ENCODE peak calls at places on chromosomes 6 and 20, in four cellular contexts. H, G, Z and J are unnamed samples.

GRCh38 chr20:62136283-62137091 is 6.7 kb downstream of the PSMA7 start:
- DNase-seq in H (no peak), G (peak), Z (peak), J (peak)

GRCh38 chr6:118298476-118298875 is 249.6 kb upstream of the PLN start:
- DNase-seq in H (no peak), G (no peak), Z (no peak), J (no peak)

GRCh38 chr6:161403717-161404116 is 129.9 kb upstream of the AGPAT4 start:
- DNase-seq in H (no peak), G (no peak), Z (no peak), J (no peak)

GRCh38 chr20:32168184-32168910 is 39.2 kb downstream of the PLAGL2 start:
- DNase-seq in H (no peak), G (no peak), Z (no peak), J (no peak)

GRCh38 chr6:41505084-41506049 is 40.8 kb upstream of the FOXP4 start:
- DNase-seq in H (no peak), G (no peak), Z (peak), J (no peak)

GRCh38 chr6:8082954-8083858 is 19.0 kb upstream of the BLOC1S5 start:
- DNase-seq in H (peak), G (no peak), Z (no peak), J (no peak)

GRCh38 chr6:6409397-6410030 is 89.1 kb upstream of the F13A1 start:
- DNase-seq in H (no peak), G (no peak), Z (no peak), J (no peak)

GRCh38 chr20:2692036-2692885 is at the start of gene EBF4:
- DNase-seq in H (no peak), G (peak), Z (peak), J (peak)

GRCh38 chr6:47034919-47035318 is 7.2 kb downstream of the ADGRF1 start:
- DNase-seq in H (peak), G (no peak), Z (no peak), J (no peak)

GRCh38 chr6:53326372-53327016 is 22.3 kb downstream of the ELOVL5 start:
- DNase-seq in H (peak), G (no peak), Z (no peak), J (no peak)

GRCh38 chr6:158417760-158418098 is 105.5 kb downstream of the TULP4 start:
- DNase-seq in H (no peak), G (no peak), Z (peak), J (no peak)

GRCh38 chr20:60137657-60138245 is 179.5 kb downstream of the CDH26 start:
- DNase-seq in H (no peak), G (no peak), Z (no peak), J (no peak)

GRCh38 chr6:53496797-53497196 is 48.1 kb downstream of the GCLC start:
- DNase-seq in H (peak), G (no peak), Z (no peak), J (no peak)

GRCh38 chr6:107620736-107621135 is 130.8 kb downstream of the SOBP start:
- DNase-seq in H (no peak), G (no peak), Z (no peak), J (no peak)

GRCh38 chr20:23795526-23795925 is 31.0 kb downstream of the CST2 start:
- DNase-seq in H (no peak), G (no peak), Z (no peak), J (no peak)

GRCh38 chr6:164398647-164399046 is 910.8 kb downstream of the C6orf118 start:
- DNase-seq in H (no peak), G (no peak), Z (peak), J (no peak)

GRCh38 chr20:46132705-46133120 is 14.6 kb downstream of the CD40 start:
- DNase-seq in H (no peak), G (peak), Z (peak), J (peak)

GRCh38 chr6:47145212-47145611 is 103.1 kb upstream of the ADGRF1 start:
- DNase-seq in H (no peak), G (no peak), Z (no peak), J (no peak)

GRCh38 chr20:36097751-36098151 is 56.8 kb upstream of the EPB41L1 start:
- DNase-seq in H (no peak), G (no peak), Z (no peak), J (no peak)

GRCh38 chr20:63895202-63895885 is 418 bp downstream of the DNAJC5 start:
- DNase-seq in H (no peak), G (no peak), Z (no peak), J (no peak)

GRCh38 chr6:20402181-20403079 is 751 bp downstream of the E2F3 start:
- DNase-seq in H (no peak), G (peak), Z (peak), J (peak)

GRCh38 chr6:8170754-8171153 is 68.4 kb upstream of the EEF1E1 start:
- DNase-seq in H (no peak), G (no peak), Z (no peak), J (no peak)

GRCh38 chr6:124870611-124871201 is 91.5 kb upstream of the RNF217 start:
- DNase-seq in H (no peak), G (no peak), Z (peak), J (peak)

GRCh38 chr6:159540152-159540551 is 152.9 kb downstream of the SOD2 start:
- DNase-seq in H (no peak), G (peak), Z (no peak), J (peak)

GRCh38 chr6:6131492-6132109 is 124.9 kb upstream of the NRN1 start:
- DNase-seq in H (no peak), G (no peak), Z (no peak), J (no peak)

GRCh38 chr6:106069478-106069877 is 16.7 kb upstream of the PRDM1 start:
- DNase-seq in H (peak), G (no peak), Z (no peak), J (no peak)

GRCh38 chr20:63828124-63828523 is 2.9 kb downstream of the ZBTB46 start:
- DNase-seq in H (no peak), G (no peak), Z (no peak), J (no peak)

GRCh38 chr6:168206681-168207274 is 112.8 kb downstream of the DACT2 start:
- DNase-seq in H (no peak), G (no peak), Z (peak), J (no peak)

GRCh38 chr20:25040438-25040831 is 17.5 kb downstream of the ACSS1 start:
- DNase-seq in H (no peak), G (no peak), Z (no peak), J (no peak)

GRCh38 chr6:102494808-102495207 is 1101.3 kb downstream of the GRIK2 start:
- DNase-seq in H (no peak), G (no peak), Z (no peak), J (no peak)

GRCh38 chr20:18571578-18571977 is 4.3 kb downstream of the SMIM26 start:
- DNase-seq in H (no peak), G (no peak), Z (no peak), J (no peak)

GRCh38 chr20:37669062-37669772 is 24.6 kb upstream of the CTNNBL1 start:
- DNase-seq in H (no peak), G (no peak), Z (no peak), J (no peak)

GRCh38 chr6:154370545-154370944 is 13.9 kb upstream of the IPCEF1 start:
- DNase-seq in H (no peak), G (no peak), Z (peak), J (peak)